ENCODE peak calls at places on chromosome 22, in ten cellular contexts. S, F, W, Y, I, H, U, B, E and G are unnamed samples.

GRCh38 chr22:46394622-46395021 is 59.1 kb downstream of the TRMU start:
- DNase-seq in H (no peak), Y (no peak), F (no peak), W (no peak), U (no peak), E (no peak), S (no peak), B (no peak), I (no peak), G (no peak)

GRCh38 chr22:42344391-42344861 is 74.0 kb upstream of the TCF20 start:
- DNase-seq in W (peak; percentile 57), Y (peak; percentile 26), H (no peak), E (no peak), F (no peak), U (no peak), S (no peak), B (peak; percentile 98), I (peak; percentile 40), G (no peak)

GRCh38 chr22:45885171-45885840 is 91.7 kb downstream of the WNT7B start:
- DNase-seq in U (no peak), B (peak; percentile 53), Y (no peak), S (no peak), E (no peak), I (no peak), H (no peak), W (no peak), F (no peak), G (no peak)

GRCh38 chr22:21633481-21633880 is 921 bp downstream of the CCDC116 start:
- DNase-seq in F (no peak), B (peak; percentile 7), S (no peak), U (no peak), W (no peak), H (no peak), E (no peak), Y (no peak), I (no peak), G (no peak)

GRCh38 chr22:35335936-35336781 is 36.5 kb downstream of the TOM1 start:
- DNase-seq in U (no peak), E (peak; percentile 29), S (no peak), B (no peak), Y (no peak), H (no peak), W (no peak), I (no peak), F (no peak), G (no peak)

GRCh38 chr22:38923463-38924196 is 33.8 kb upstream of the APOBEC3A start:
- DNase-seq in E (peak; percentile 59), W (peak; percentile 89), H (no peak), Y (peak; percentile 91), U (peak; percentile 13), S (peak; percentile 91), I (peak; percentile 83), B (peak; percentile 98), F (no peak), G (no peak)

GRCh38 chr22:31945478-31945815 is 1.1 kb downstream of the YWHAH start:
- DNase-seq in W (no peak), S (no peak), I (no peak), H (no peak), Y (no peak), F (no peak), E (no peak), B (no peak), U (no peak), G (peak; percentile 25)

GRCh38 chr22:28620244-28620922 is 59.3 kb downstream of the TTC28 start:
- DNase-seq in Y (no peak), I (no peak), W (no peak), U (no peak), H (no peak), E (no peak), B (no peak), S (no peak), F (no peak), G (no peak)

GRCh38 chr22:26550498-26551033 is 38.3 kb upstream of the TFIP11 start:
- DNase-seq in H (no peak), W (peak; percentile 96), Y (peak; percentile 99), I (peak; percentile 95), S (no peak), F (no peak), E (peak; percentile 21), B (peak; percentile 80), U (peak; percentile 83), G (no peak)

GRCh38 chr22:21599053-21599893 is 30.5 kb downstream of the YDJC start:
- DNase-seq in H (no peak), E (no peak), I (no peak), W (no peak), S (no peak), B (no peak), U (no peak), F (no peak), Y (no peak), G (no peak)

GRCh38 chr22:38942702-38943101 is 14.7 kb upstream of the APOBEC3A start:
- DNase-seq in S (no peak), H (no peak), B (no peak), E (no peak), W (no peak), U (no peak), F (no peak), I (no peak), Y (no peak), G (no peak)

GRCh38 chr22:46454233-46454909 is 83.0 kb downstream of the CELSR1 start:
- DNase-seq in H (no peak), B (no peak), Y (no peak), I (no peak), E (no peak), F (no peak), U (no peak), S (no peak), W (no peak), G (no peak)

GRCh38 chr22:26170795-26171194 is 1.5 kb downstream of the SEZ6L start:
- DNase-seq in U (no peak), I (peak; percentile 4), S (no peak), Y (no peak), B (peak; percentile 70), W (no peak), F (peak; percentile 16), H (peak; percentile 18), E (no peak), G (peak; percentile 37)

GRCh38 chr22:37428649-37429586 is 1.6 kb upstream of the ELFN2 start:
- DNase-seq in H (peak; percentile 85), U (no peak), I (peak; percentile 35), F (peak; percentile 75), B (no peak), E (peak; percentile 50), S (peak; percentile 37), Y (peak; percentile 61), W (peak; percentile 19), G (peak; percentile 69)

GRCh38 chr22:44939451-44939850 is 70.4 kb downstream of the PHF21B start:
- DNase-seq in H (no peak), U (no peak), S (no peak), Y (no peak), W (no peak), B (peak; percentile 49), F (no peak), I (no peak), E (no peak), G (no peak)

GRCh38 chr22:43505423-43505822 is 93.6 kb downstream of the MPPED1 start:
- DNase-seq in H (no peak), E (no peak), U (no peak), W (no peak), S (no peak), Y (no peak), B (peak; percentile 38), I (no peak), F (no peak), G (no peak)

GRCh38 chr22:49317369-49317768 is 510.3 kb downstream of the BRD1 start:
- DNase-seq in F (no peak), W (no peak), Y (no peak), I (no peak), S (no peak), B (no peak), U (no peak), H (no peak), E (no peak), G (no peak)

GRCh38 chr22:49976439-49977175 is 16.0 kb downstream of the PIM3 start:
- DNase-seq in Y (no peak), E (no peak), H (peak; percentile 80), W (no peak), U (no peak), F (peak; percentile 79), S (no peak), I (peak; percentile 19), B (no peak), G (peak; percentile 84)

GRCh38 chr22:38843201-38843715 is 570 bp downstream of the NPTXR start:
- DNase-seq in B (no peak), U (peak; percentile 60), Y (peak; percentile 80), W (no peak), I (peak; percentile 60), F (peak; percentile 63), S (no peak), H (peak; percentile 75), E (peak; percentile 74), G (peak; percentile 58)

GRCh38 chr22:29359469-29359868 is 28.9 kb downstream of the AP1B1 start:
- DNase-seq in Y (peak; percentile 60), H (no peak), U (no peak), W (peak; percentile 45), I (no peak), B (peak; percentile 93), E (peak; percentile 81), S (peak; percentile 16), F (no peak), G (no peak)

GRCh38 chr22:33082221-33082620 is 24.0 kb upstream of the SYN3 start:
- DNase-seq in H (no peak), U (no peak), Y (no peak), I (no peak), W (no peak), B (no peak), S (no peak), F (no peak), E (no peak), G (no peak)

GRCh38 chr22:22810018-22810427 is 77.6 kb upstream of the IGLL5 start:
- DNase-seq in S (peak; percentile 36), F (peak; percentile 72), Y (peak; percentile 12), H (peak; percentile 19), E (peak; percentile 24), B (no peak), U (no peak), I (peak; percentile 5), W (no peak), G (peak; percentile 80)

GRCh38 chr22:24989541-24989951 is 37.0 kb downstream of the KIAA1671 start:
- DNase-seq in H (no peak), B (no peak), E (no peak), W (no peak), F (no peak), S (no peak), Y (no peak), I (no peak), U (no peak), G (no peak)

GRCh38 chr22:50548046-50548912 is 2.6 kb downstream of the KLHDC7B start:
- DNase-seq in U (no peak), H (peak; percentile 87), S (no peak), F (peak; percentile 76), Y (no peak), B (peak; percentile 72), W (no peak), I (no peak), E (no peak), G (peak; percentile 75)

GRCh38 chr22:19195796-19196731 is 17.5 kb upstream of the SLC25A1 start:
- DNase-seq in F (peak; percentile 54), H (no peak), S (no peak), I (no peak), B (peak; percentile 52), W (no peak), E (no peak), Y (no peak), U (no peak), G (no peak)

GRCh38 chr22:46734830-46735453 is 3.1 kb downstream of the CERK start:
- DNase-seq in H (peak; percentile 69), F (peak; percentile 56), B (no peak), E (peak; percentile 61), I (no peak), S (no peak), W (no peak), U (no peak), Y (no peak), G (peak; percentile 72)

GRCh38 chr22:36056980-36057379 is 28.4 kb upstream of the RBFOX2 start:
- DNase-seq in W (no peak), U (no peak), F (no peak), Y (peak; percentile 69), E (no peak), I (peak; percentile 40), S (no peak), B (no peak), H (no peak), G (no peak)

GRCh38 chr22:11616811-11617210 is 3911.2 kb upstream of the OR11H1 start:
- DNase-seq in E (no peak), S (no peak), I (no peak), H (no peak), Y (no peak), W (no peak), B (no peak), U (no peak), F (no peak), G (no peak)